ENCODE peak calls at places on chromosomes 16 and 17, in eight cellular contexts. L is stimulated activated CD4-positive, alpha-beta T cell treated with anti-CD3 and anti-CD28 coated beads, Interleukin-4, amount 100 ng/mL, for 24 hours; T is ACHN; G is anterior cingulate cortex; H is body of pancreas; B is hepatic stellate cell; U is myocyte; X is NT2/D1. V is an unnamed sample.
A peak's percentile ranks its signal among the peaks of the same experiment; 100 is the strongest.

GRCh38 chr17:50172130-50172529 is 6.3 kb downstream of the SGCA start:
- DNase-seq in G (no peak), X (no peak), L (no peak), H (no peak), B (no peak), T (no peak), U (peak; percentile 7), V (no peak)

GRCh38 chr16:3129137-3130131 is 5.4 kb upstream of the ZNF213 start:
- DNase-seq in X (no peak), U (peak; percentile 89), H (peak; percentile 75), B (peak; percentile 61), T (peak; percentile 88), L (peak; percentile 86), G (peak; percentile 51), V (peak; percentile 82)

GRCh38 chr16:78100162-78100467 is 661 bp downstream of the WWOX start:
- DNase-seq in H (peak; percentile 12), U (no peak), L (no peak), B (no peak), G (no peak), T (no peak), X (no peak), V (no peak)

GRCh38 chr16:80463303-80463702 is 77.5 kb upstream of the DYNLRB2 start:
- DNase-seq in U (no peak), G (no peak), H (no peak), T (no peak), L (no peak), B (no peak), X (no peak), V (no peak)

GRCh38 chr17:7557825-7558543 is 566 bp upstream of the TNFSF13 start:
- DNase-seq in U (peak; percentile 22), X (no peak), L (no peak), T (peak; percentile 81), B (peak; percentile 40), G (no peak), H (peak; percentile 93), V (no peak)

GRCh38 chr16:24758373-24758772 is 28.9 kb downstream of the TNRC6A start:
- DNase-seq in U (peak; percentile 26), H (no peak), B (no peak), L (no peak), X (no peak), G (no peak), T (no peak), V (no peak)

GRCh38 chr17:42429726-42430464 is 6.8 kb upstream of the CAVIN1 start:
- DNase-seq in L (no peak), H (peak; percentile 31), G (no peak), T (no peak), U (no peak), X (no peak), B (no peak), V (no peak)

GRCh38 chr17:28174352-28175046 is 132.0 kb downstream of the NLK start:
- DNase-seq in B (no peak), X (no peak), T (no peak), U (no peak), L (peak; percentile 24), H (no peak), G (no peak), V (peak; percentile 49)

GRCh38 chr17:82495844-82496528 is 23.5 kb upstream of the FOXK2 start:
- DNase-seq in G (no peak), L (no peak), B (no peak), X (no peak), H (no peak), T (no peak), U (no peak), V (no peak)

GRCh38 chr16:49585143-49585542 is 211.5 kb downstream of the C16orf78 start:
- DNase-seq in L (no peak), H (no peak), X (no peak), B (no peak), G (no peak), U (no peak), T (no peak), V (no peak)

GRCh38 chr17:77279448-77280303 is 138.9 kb downstream of the SEC14L1 start:
- DNase-seq in G (no peak), L (no peak), T (peak; percentile 35), X (no peak), H (no peak), B (no peak), U (no peak), V (no peak)

GRCh38 chr17:74454197-74455024 is 12.0 kb upstream of the CD300A start:
- DNase-seq in G (no peak), U (peak; percentile 77), L (no peak), T (no peak), H (peak; percentile 93), X (peak; percentile 73), B (peak; percentile 93), V (no peak)

GRCh38 chr17:6523330-6523729 is 33.0 kb downstream of the PITPNM3 start:
- DNase-seq in H (no peak), G (no peak), U (no peak), T (peak; percentile 96), L (no peak), X (no peak), B (no peak), V (no peak)

GRCh38 chr17:65054602-65055001 is 1.9 kb downstream of the GNA13 start:
- DNase-seq in H (no peak), L (no peak), B (no peak), X (no peak), U (no peak), T (peak; percentile 18), G (no peak), V (no peak)

GRCh38 chr17:17795946-17796786 is 40.6 kb downstream of the SREBF1 start:
- DNase-seq in H (no peak), T (no peak), L (no peak), X (no peak), B (no peak), U (no peak), G (no peak), V (no peak)

GRCh38 chr17:77914440-77915254 is 43.9 kb upstream of the TNRC6C start:
- DNase-seq in G (no peak), T (no peak), H (peak; percentile 29), L (no peak), U (peak; percentile 6), X (no peak), B (no peak), V (no peak)

GRCh38 chr17:66602659-66603363 is 232.1 kb upstream of the CACNG5 start:
- DNase-seq in T (no peak), H (no peak), U (no peak), G (no peak), B (no peak), X (no peak), L (no peak), V (no peak)

GRCh38 chr16:87924937-87925670 is 11.2 kb downstream of the CA5A start:
- DNase-seq in T (peak; percentile 74), L (no peak), X (no peak), B (no peak), G (no peak), U (no peak), H (peak; percentile 72), V (no peak)

GRCh38 chr16:65832679-65833078 is 533.8 kb upstream of the CDH5 start:
- DNase-seq in H (no peak), T (no peak), U (no peak), G (no peak), B (no peak), L (no peak), X (no peak), V (no peak)

GRCh38 chr16:14449790-14450463 is 180.1 kb downstream of the PARN start:
- DNase-seq in L (no peak), H (no peak), X (no peak), G (no peak), U (no peak), T (no peak), B (no peak), V (no peak)

GRCh38 chr17:7383742-7384488 is 3.0 kb downstream of the TNK1 start:
- DNase-seq in G (no peak), X (no peak), B (peak; percentile 69), T (no peak), L (peak; percentile 76), H (no peak), U (peak; percentile 10), V (peak; percentile 82)

GRCh38 chr16:31064882-31065461 is 9.1 kb downstream of the ZNF668 start:
- DNase-seq in B (peak; percentile 98), U (peak; percentile 100), T (peak; percentile 77), X (no peak), L (no peak), G (no peak), H (no peak), V (no peak)

GRCh38 chr17:50621562-50621961 is 13.1 kb upstream of the ABCC3 start:
- DNase-seq in B (no peak), U (no peak), T (no peak), H (no peak), X (no peak), G (no peak), L (no peak), V (no peak)

GRCh38 chr16:85799497-85800320 is at the start of the genes COX4I1 and EMC8:
- DNase-seq in X (peak; percentile 88), G (peak; percentile 54), T (peak; percentile 96), U (peak; percentile 96), B (peak; percentile 94), L (peak; percentile 94), H (peak; percentile 95), V (peak; percentile 93)

GRCh38 chr17:61289408-61290385 is 109.9 kb upstream of the TBX2 start:
- DNase-seq in H (no peak), B (no peak), U (no peak), X (no peak), T (no peak), L (no peak), G (no peak), V (no peak)

V was measured in activated CD4-positive, alpha-beta memory T cell treated with anti-CD3 and anti-CD28 coated beads, Interleukin-2, amount 10 ng/mL, durations not matched to agents 7 days and 5 days.